ENCODE peak calls at places on chromosomes 12 and 14, in eight cellular contexts. I, S, W, B, N, Z, D and R are unnamed samples.

GRCh38 chr12:115660211-115660805 is 617.2 kb downstream of the MED13L start:
- DNase-seq in W (no peak), I (peak), N (peak), S (peak), D (no peak), B (no peak), Z (peak), R (no peak)

GRCh38 chr12:30691122-30691879 is 4.4 kb downstream of the IPO8 start:
- DNase-seq in N (peak), I (no peak), Z (peak), S (no peak), B (no peak), D (no peak), W (no peak), R (no peak)

GRCh38 chr12:122282066-122282465 is 15.8 kb upstream of the VPS33A start:
- DNase-seq in N (peak), S (no peak), Z (peak), D (no peak), I (no peak), B (no peak), W (peak), R (no peak)

GRCh38 chr14:41280745-41281144 is 325.9 kb upstream of the LRFN5 start:
- DNase-seq in I (no peak), S (no peak), N (no peak), Z (peak), W (peak), B (no peak), D (no peak), R (no peak)

GRCh38 chr12:3105690-3106479 is 28.7 kb downstream of the TSPAN9 start:
- DNase-seq in N (no peak), B (no peak), Z (no peak), D (no peak), S (no peak), I (no peak), W (no peak), R (no peak)

GRCh38 chr12:106025129-106025528 is 113.6 kb downstream of the NUAK1 start:
- DNase-seq in D (no peak), I (no peak), Z (no peak), N (no peak), S (no peak), W (no peak), B (no peak), R (no peak)

GRCh38 chr12:27573972-27574371 is 50.0 kb downstream of the PPFIBP1 start:
- DNase-seq in B (no peak), N (peak), D (no peak), S (no peak), W (no peak), I (no peak), Z (peak), R (no peak)

GRCh38 chr14:23443411-23443812 is 8.0 kb upstream of the MYH7 start:
- DNase-seq in B (no peak), W (no peak), N (no peak), Z (no peak), I (no peak), D (no peak), S (no peak), R (no peak)

GRCh38 chr12:47717443-47718193 is 7.7 kb downstream of the ENDOU start:
- DNase-seq in S (peak), D (peak), Z (peak), B (no peak), W (peak), I (peak), N (peak), R (no peak)

GRCh38 chr14:70662080-70662479 is 20.4 kb downstream of the TTC9 start:
- DNase-seq in S (no peak), W (no peak), D (no peak), Z (no peak), N (no peak), B (no peak), I (no peak), R (no peak)

DNA sequence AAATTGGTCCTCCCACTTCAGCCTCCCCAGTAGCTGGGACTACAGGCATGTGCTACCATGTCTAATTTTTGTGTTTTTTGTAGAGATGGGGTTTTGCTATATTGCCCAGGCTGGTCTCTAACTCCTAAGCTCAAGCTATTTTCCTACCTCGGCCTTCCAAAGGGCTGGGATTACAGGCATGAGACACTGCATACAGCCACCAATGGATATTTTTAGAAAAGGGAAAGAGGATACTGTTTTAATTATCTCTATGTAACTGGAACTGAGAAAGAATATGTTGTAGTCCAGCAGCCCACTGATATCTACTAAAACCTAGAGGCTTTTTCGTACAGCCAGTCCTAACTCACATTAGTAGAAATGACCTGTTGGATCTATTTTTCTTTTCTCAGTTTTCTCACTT is 6.2 kb downstream of the TMPRSS12 start:
- DNase-seq in S (no peak), N (no peak), B (no peak), Z (no peak), I (no peak), W (no peak), D (no peak), R (no peak)
- TF ChIP-seq CTCF in S (no peak), N (no peak), B (no peak), Z (no peak), I (no peak), W (no peak), D (no peak), R (no peak)

DNA sequence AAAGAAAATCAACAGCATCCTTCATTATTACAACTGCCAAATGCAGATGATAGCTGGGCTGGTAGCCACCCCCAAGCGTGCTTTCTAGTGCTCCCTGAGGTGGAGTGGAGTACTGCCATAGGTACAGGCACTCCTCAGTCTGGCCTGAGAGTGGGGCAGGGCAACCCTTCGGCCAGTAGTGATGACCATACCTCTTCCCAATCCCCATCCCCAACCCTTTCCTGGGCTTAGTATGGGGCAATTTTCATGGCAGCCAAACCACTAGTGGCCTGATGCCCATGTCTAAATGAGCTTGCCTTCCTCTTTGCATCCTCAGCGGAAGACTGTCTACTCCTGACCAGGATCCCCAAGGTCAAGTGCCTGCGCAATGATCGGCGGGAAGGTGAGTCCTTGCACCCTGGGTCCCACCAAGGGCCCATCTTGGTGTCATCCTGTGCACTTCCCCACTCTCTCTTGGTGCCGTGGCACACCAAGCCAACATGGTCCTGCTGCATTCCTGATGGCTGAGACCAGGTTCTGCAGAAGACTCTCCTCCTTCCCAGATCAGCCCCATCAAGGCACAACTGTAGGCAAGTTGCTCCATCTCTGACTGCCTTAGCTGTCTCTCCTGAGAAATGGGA is 65.8 kb downstream of the GALNT16 start:
- DNase-seq in I (no peak), Z (no peak), S (no peak), D (no peak), W (peak), B (no peak), N (no peak), R (peak)
- TF ChIP-seq CTCF in I (no peak), Z (no peak), S (no peak), D (no peak), W (peak), B (no peak), N (no peak), R (no peak)

GRCh38 chr12:93824514-93825500 is 147.6 kb downstream of the CRADD start:
- DNase-seq in W (peak), Z (peak), B (no peak), S (no peak), D (no peak), I (no peak), N (no peak), R (no peak)

GRCh38 chr12:93827179-93827578 is 150.0 kb downstream of the CRADD start:
- DNase-seq in N (no peak), S (no peak), B (no peak), D (no peak), Z (no peak), I (no peak), W (no peak), R (no peak)

GRCh38 chr12:93823616-93824410 is 146.6 kb downstream of the CRADD start:
- DNase-seq in I (no peak), W (no peak), N (no peak), D (no peak), B (no peak), S (no peak), Z (no peak), R (no peak)

GRCh38 chr12:93825926-93826599 is 148.9 kb downstream of the CRADD start:
- DNase-seq in Z (no peak), W (no peak), I (no peak), S (no peak), D (no peak), B (no peak), N (peak), R (no peak)

GRCh38 chr12:93825501-93825888 is 148.3 kb downstream of the CRADD start:
- DNase-seq in W (peak), Z (no peak), D (no peak), I (no peak), B (no peak), N (no peak), S (no peak), R (no peak)
- TF ChIP-seq CTCF in W (peak), Z (no peak), D (no peak), I (no peak), B (no peak), N (no peak), S (no peak), R (no peak)

GRCh38 chr12:55739025-55739378 is 3.9 kb upstream of the GDF11 start:
- DNase-seq in S (no peak), I (no peak), Z (no peak), W (no peak), N (no peak), D (no peak), B (no peak), R (no peak)
- TF ChIP-seq CTCF in S (peak), I (no peak), Z (no peak), W (no peak), N (no peak), D (no peak), B (no peak), R (no peak)

GRCh38 chr12:113135178-113136127 is at the start of gene RASAL1:
- DNase-seq in S (peak), W (peak), Z (no peak), D (peak), I (peak), N (no peak), B (peak), R (no peak)
- TF ChIP-seq CTCF in S (peak), W (peak), Z (no peak), D (peak), I (no peak), N (peak), B (peak), R (no peak)

DNA sequence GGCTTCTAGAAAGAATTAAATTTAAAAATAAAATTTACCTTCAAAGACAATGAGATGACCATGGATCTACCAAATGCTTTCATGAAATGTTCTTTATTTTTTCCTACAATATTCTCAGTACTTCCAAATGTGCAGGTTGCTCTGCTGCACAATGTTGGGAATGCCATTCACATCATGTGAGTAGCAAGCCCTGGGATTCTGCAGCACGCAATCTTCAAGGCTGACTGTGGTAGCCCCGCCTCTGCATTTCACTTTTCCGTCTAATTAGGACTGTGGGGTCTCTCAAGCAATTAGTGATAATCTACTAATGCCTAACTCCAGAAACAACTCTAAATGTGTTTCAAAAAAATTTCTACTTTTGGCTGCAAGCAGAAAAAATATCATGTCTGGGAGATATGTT is 13.7 kb upstream of the NTN4 start:
- DNase-seq in S (no peak), B (no peak), I (no peak), D (no peak), N (no peak), Z (no peak), W (no peak), R (no peak)
- TF ChIP-seq CTCF in S (no peak), B (no peak), I (no peak), D (no peak), N (no peak), Z (no peak), W (no peak), R (no peak)

GRCh38 chr14:104975481-104976197 is 2.5 kb downstream of the AHNAK2 start:
- DNase-seq in S (no peak), I (no peak), W (peak), B (no peak), Z (no peak), N (no peak), D (no peak), R (no peak)
- TF ChIP-seq CTCF in S (no peak), I (no peak), W (peak), B (no peak), Z (no peak), N (no peak), D (no peak), R (no peak)

GRCh38 chr14:75068294-75069020 is 984 bp upstream of the ZC2HC1C start:
- DNase-seq in D (no peak), Z (no peak), S (no peak), N (no peak), B (no peak), W (peak), I (no peak), R (no peak)
- TF ChIP-seq CTCF in D (no peak), Z (no peak), S (no peak), N (no peak), B (no peak), W (no peak), I (no peak), R (no peak)

GRCh38 chr12:49703647-49704137 is 3.5 kb downstream of the FMNL3 start:
- DNase-seq in D (no peak), S (no peak), I (no peak), W (no peak), N (no peak), Z (peak), B (no peak), R (peak)
- TF ChIP-seq CTCF in D (no peak), S (no peak), I (no peak), W (no peak), N (no peak), Z (no peak), B (no peak), R (no peak)

GRCh38 chr12:55730447-55730820 is 1.6 kb upstream of the CD63 start:
- DNase-seq in Z (no peak), S (no peak), I (no peak), N (no peak), B (no peak), D (no peak), W (no peak), R (no peak)
- TF ChIP-seq CTCF in Z (no peak), S (no peak), I (no peak), N (no peak), B (no peak), D (no peak), W (no peak), R (no peak)